ENCODE peak calls at places on chromosomes 13 and 19, in eight cellular contexts. One of them, this sample, is unnamed.

GRCh38 chr19:14507704-14508246 is 10.4 kb downstream of the DNAJB1 start:
- DNase-seq in left ventricle myocardium inferior: no peak
- DNase-seq in activated T-helper 1 cell treated with Interleukin-2 at 50 U/mL for 16 hours: no peak
- DNase-seq in nephron progenitor cell: no peak
- DNase-seq in T follicular helper cell: no peak
- DNase-seq in NCI-H460: peak
- DNase-seq in NCI-H1105: no peak
- DNase-seq in stimulated activated CD8-positive, alpha-beta memory T cell treated with anti-CD3 and anti-CD28 coated beads, Interleukin-4, amount 100 ng/mL, for 48 hours: no peak
- DNase-seq in this sample: no peak

GRCh38 chr13:31896427-31896826 is 135.1 kb upstream of the FRY start:
- DNase-seq in left ventricle myocardium inferior: peak
- DNase-seq in activated T-helper 1 cell treated with Interleukin-2 at 50 U/mL for 16 hours: no peak
- DNase-seq in nephron progenitor cell: no peak
- DNase-seq in T follicular helper cell: no peak
- DNase-seq in NCI-H460: no peak
- DNase-seq in NCI-H1105: no peak
- DNase-seq in stimulated activated CD8-positive, alpha-beta memory T cell treated with anti-CD3 and anti-CD28 coated beads, Interleukin-4, amount 100 ng/mL, for 48 hours: no peak
- DNase-seq in this sample: no peak

GRCh38 chr13:95121516-95121915 is 179.7 kb downstream of the ABCC4 start:
- DNase-seq in left ventricle myocardium inferior: no peak
- DNase-seq in activated T-helper 1 cell treated with Interleukin-2 at 50 U/mL for 16 hours: no peak
- DNase-seq in nephron progenitor cell: no peak
- DNase-seq in T follicular helper cell: no peak
- DNase-seq in NCI-H460: no peak
- DNase-seq in NCI-H1105: no peak
- DNase-seq in stimulated activated CD8-positive, alpha-beta memory T cell treated with anti-CD3 and anti-CD28 coated beads, Interleukin-4, amount 100 ng/mL, for 48 hours: no peak
- DNase-seq in this sample: no peak

GRCh38 chr19:1856698-1857603 is 6.4 kb downstream of the KLF16 start:
- DNase-seq in left ventricle myocardium inferior: peak
- DNase-seq in activated T-helper 1 cell treated with Interleukin-2 at 50 U/mL for 16 hours: no peak
- DNase-seq in nephron progenitor cell: peak
- DNase-seq in T follicular helper cell: no peak
- DNase-seq in NCI-H460: no peak
- DNase-seq in NCI-H1105: no peak
- DNase-seq in stimulated activated CD8-positive, alpha-beta memory T cell treated with anti-CD3 and anti-CD28 coated beads, Interleukin-4, amount 100 ng/mL, for 48 hours: peak
- DNase-seq in this sample: no peak

GRCh38 chr13:102091231-102091630 is 310.6 kb downstream of the FGF14 start:
- DNase-seq in left ventricle myocardium inferior: no peak
- DNase-seq in activated T-helper 1 cell treated with Interleukin-2 at 50 U/mL for 16 hours: no peak
- DNase-seq in nephron progenitor cell: no peak
- DNase-seq in T follicular helper cell: no peak
- DNase-seq in NCI-H460: no peak
- DNase-seq in NCI-H1105: peak
- DNase-seq in stimulated activated CD8-positive, alpha-beta memory T cell treated with anti-CD3 and anti-CD28 coated beads, Interleukin-4, amount 100 ng/mL, for 48 hours: no peak
- DNase-seq in this sample: no peak

GRCh38 chr19:13014101-13014920 is 19.0 kb downstream of the NFIX start:
- DNase-seq in left ventricle myocardium inferior: no peak
- DNase-seq in activated T-helper 1 cell treated with Interleukin-2 at 50 U/mL for 16 hours: no peak
- DNase-seq in nephron progenitor cell: no peak
- DNase-seq in T follicular helper cell: no peak
- DNase-seq in NCI-H460: no peak
- DNase-seq in NCI-H1105: no peak
- DNase-seq in stimulated activated CD8-positive, alpha-beta memory T cell treated with anti-CD3 and anti-CD28 coated beads, Interleukin-4, amount 100 ng/mL, for 48 hours: no peak
- DNase-seq in this sample: no peak

GRCh38 chr13:113736258-113736731 is 22.7 kb upstream of the TMEM255B start:
- DNase-seq in left ventricle myocardium inferior: no peak
- DNase-seq in activated T-helper 1 cell treated with Interleukin-2 at 50 U/mL for 16 hours: no peak
- DNase-seq in nephron progenitor cell: no peak
- DNase-seq in T follicular helper cell: no peak
- DNase-seq in NCI-H460: no peak
- DNase-seq in NCI-H1105: no peak
- DNase-seq in stimulated activated CD8-positive, alpha-beta memory T cell treated with anti-CD3 and anti-CD28 coated beads, Interleukin-4, amount 100 ng/mL, for 48 hours: no peak
- DNase-seq in this sample: no peak

GRCh38 chr19:18672606-18673337 is 10.7 kb upstream of the CRTC1 start:
- DNase-seq in left ventricle myocardium inferior: no peak
- DNase-seq in activated T-helper 1 cell treated with Interleukin-2 at 50 U/mL for 16 hours: no peak
- DNase-seq in nephron progenitor cell: no peak
- DNase-seq in T follicular helper cell: no peak
- DNase-seq in NCI-H460: no peak
- DNase-seq in NCI-H1105: no peak
- DNase-seq in stimulated activated CD8-positive, alpha-beta memory T cell treated with anti-CD3 and anti-CD28 coated beads, Interleukin-4, amount 100 ng/mL, for 48 hours: no peak
- DNase-seq in this sample: no peak

GRCh38 chr19:17718988-17719711 is at the start of gene MAP1S:
- DNase-seq in left ventricle myocardium inferior: peak
- DNase-seq in activated T-helper 1 cell treated with Interleukin-2 at 50 U/mL for 16 hours: peak
- DNase-seq in nephron progenitor cell: peak
- DNase-seq in T follicular helper cell: peak
- DNase-seq in NCI-H460: peak
- DNase-seq in NCI-H1105: peak
- DNase-seq in stimulated activated CD8-positive, alpha-beta memory T cell treated with anti-CD3 and anti-CD28 coated beads, Interleukin-4, amount 100 ng/mL, for 48 hours: peak
- DNase-seq in this sample: peak

GRCh38 chr19:4744451-4745170 is 21.0 kb upstream of the DPP9 start:
- DNase-seq in left ventricle myocardium inferior: no peak
- DNase-seq in activated T-helper 1 cell treated with Interleukin-2 at 50 U/mL for 16 hours: no peak
- DNase-seq in nephron progenitor cell: no peak
- DNase-seq in T follicular helper cell: no peak
- DNase-seq in NCI-H460: no peak
- DNase-seq in NCI-H1105: no peak
- DNase-seq in stimulated activated CD8-positive, alpha-beta memory T cell treated with anti-CD3 and anti-CD28 coated beads, Interleukin-4, amount 100 ng/mL, for 48 hours: no peak
- DNase-seq in this sample: no peak

GRCh38 chr19:57314146-57314545 is 6.1 kb upstream of the ZNF543 start:
- DNase-seq in left ventricle myocardium inferior: no peak
- DNase-seq in activated T-helper 1 cell treated with Interleukin-2 at 50 U/mL for 16 hours: no peak
- DNase-seq in nephron progenitor cell: no peak
- DNase-seq in T follicular helper cell: no peak
- DNase-seq in NCI-H460: no peak
- DNase-seq in NCI-H1105: peak
- DNase-seq in stimulated activated CD8-positive, alpha-beta memory T cell treated with anti-CD3 and anti-CD28 coated beads, Interleukin-4, amount 100 ng/mL, for 48 hours: no peak
- DNase-seq in this sample: no peak

GRCh38 chr13:27922974-27923612 is 3.3 kb downstream of the PDX1 start:
- DNase-seq in left ventricle myocardium inferior: no peak
- DNase-seq in activated T-helper 1 cell treated with Interleukin-2 at 50 U/mL for 16 hours: no peak
- DNase-seq in nephron progenitor cell: no peak
- DNase-seq in T follicular helper cell: no peak
- DNase-seq in NCI-H460: no peak
- DNase-seq in NCI-H1105: no peak
- DNase-seq in stimulated activated CD8-positive, alpha-beta memory T cell treated with anti-CD3 and anti-CD28 coated beads, Interleukin-4, amount 100 ng/mL, for 48 hours: no peak
- DNase-seq in this sample: no peak

GRCh38 chr13:97506511-97506910 is 72.5 kb downstream of the RAP2A start:
- DNase-seq in left ventricle myocardium inferior: no peak
- DNase-seq in activated T-helper 1 cell treated with Interleukin-2 at 50 U/mL for 16 hours: no peak
- DNase-seq in nephron progenitor cell: no peak
- DNase-seq in T follicular helper cell: no peak
- DNase-seq in NCI-H460: no peak
- DNase-seq in NCI-H1105: no peak
- DNase-seq in stimulated activated CD8-positive, alpha-beta memory T cell treated with anti-CD3 and anti-CD28 coated beads, Interleukin-4, amount 100 ng/mL, for 48 hours: no peak
- DNase-seq in this sample: no peak

GRCh38 chr19:8334458-8335342 is 8.4 kb downstream of the KANK3 start:
- DNase-seq in left ventricle myocardium inferior: peak
- DNase-seq in activated T-helper 1 cell treated with Interleukin-2 at 50 U/mL for 16 hours: no peak
- DNase-seq in nephron progenitor cell: peak
- DNase-seq in T follicular helper cell: no peak
- DNase-seq in NCI-H460: peak
- DNase-seq in NCI-H1105: peak
- DNase-seq in stimulated activated CD8-positive, alpha-beta memory T cell treated with anti-CD3 and anti-CD28 coated beads, Interleukin-4, amount 100 ng/mL, for 48 hours: peak
- DNase-seq in this sample: no peak

GRCh38 chr13:98442391-98443230 is 134.3 kb downstream of the STK24 start:
- DNase-seq in left ventricle myocardium inferior: no peak
- DNase-seq in activated T-helper 1 cell treated with Interleukin-2 at 50 U/mL for 16 hours: no peak
- DNase-seq in nephron progenitor cell: no peak
- DNase-seq in T follicular helper cell: no peak
- DNase-seq in NCI-H460: no peak
- DNase-seq in NCI-H1105: no peak
- DNase-seq in stimulated activated CD8-positive, alpha-beta memory T cell treated with anti-CD3 and anti-CD28 coated beads, Interleukin-4, amount 100 ng/mL, for 48 hours: no peak
- DNase-seq in this sample: no peak

GRCh38 chr19:17703823-17704463 is 15.3 kb upstream of the MAP1S start:
- DNase-seq in left ventricle myocardium inferior: no peak
- DNase-seq in activated T-helper 1 cell treated with Interleukin-2 at 50 U/mL for 16 hours: peak
- DNase-seq in nephron progenitor cell: peak
- DNase-seq in T follicular helper cell: peak
- DNase-seq in NCI-H460: no peak
- DNase-seq in NCI-H1105: no peak
- DNase-seq in stimulated activated CD8-positive, alpha-beta memory T cell treated with anti-CD3 and anti-CD28 coated beads, Interleukin-4, amount 100 ng/mL, for 48 hours: peak
- DNase-seq in this sample: peak

GRCh38 chr19:55305491-55305890 is 19.6 kb downstream of the TMEM150B start:
- DNase-seq in left ventricle myocardium inferior: no peak
- DNase-seq in activated T-helper 1 cell treated with Interleukin-2 at 50 U/mL for 16 hours: peak
- DNase-seq in nephron progenitor cell: peak
- DNase-seq in T follicular helper cell: peak
- DNase-seq in NCI-H460: no peak
- DNase-seq in NCI-H1105: peak
- DNase-seq in stimulated activated CD8-positive, alpha-beta memory T cell treated with anti-CD3 and anti-CD28 coated beads, Interleukin-4, amount 100 ng/mL, for 48 hours: peak
- DNase-seq in this sample: peak

GRCh38 chr19:3450796-3451411 is 29.4 kb downstream of the SMIM24 start:
- DNase-seq in left ventricle myocardium inferior: peak
- DNase-seq in activated T-helper 1 cell treated with Interleukin-2 at 50 U/mL for 16 hours: no peak
- DNase-seq in nephron progenitor cell: no peak
- DNase-seq in T follicular helper cell: no peak
- DNase-seq in NCI-H460: peak
- DNase-seq in NCI-H1105: no peak
- DNase-seq in stimulated activated CD8-positive, alpha-beta memory T cell treated with anti-CD3 and anti-CD28 coated beads, Interleukin-4, amount 100 ng/mL, for 48 hours: no peak
- DNase-seq in this sample: no peak

GRCh38 chr13:26881154-26881553 is 120.6 kb upstream of the GPR12 start:
- DNase-seq in left ventricle myocardium inferior: no peak
- DNase-seq in activated T-helper 1 cell treated with Interleukin-2 at 50 U/mL for 16 hours: no peak
- DNase-seq in nephron progenitor cell: no peak
- DNase-seq in T follicular helper cell: no peak
- DNase-seq in NCI-H460: no peak
- DNase-seq in NCI-H1105: no peak
- DNase-seq in stimulated activated CD8-positive, alpha-beta memory T cell treated with anti-CD3 and anti-CD28 coated beads, Interleukin-4, amount 100 ng/mL, for 48 hours: no peak
- DNase-seq in this sample: no peak

GRCh38 chr19:511101-511841 is 4.0 kb downstream of the TPGS1 start:
- DNase-seq in left ventricle myocardium inferior: no peak
- DNase-seq in activated T-helper 1 cell treated with Interleukin-2 at 50 U/mL for 16 hours: peak
- DNase-seq in nephron progenitor cell: no peak
- DNase-seq in T follicular helper cell: peak
- DNase-seq in NCI-H460: no peak
- DNase-seq in NCI-H1105: peak
- DNase-seq in stimulated activated CD8-positive, alpha-beta memory T cell treated with anti-CD3 and anti-CD28 coated beads, Interleukin-4, amount 100 ng/mL, for 48 hours: peak
- DNase-seq in this sample: peak

GRCh38 chr13:20258208-20258962 is 26.3 kb upstream of the GJB6 start:
- DNase-seq in left ventricle myocardium inferior: no peak
- DNase-seq in activated T-helper 1 cell treated with Interleukin-2 at 50 U/mL for 16 hours: no peak
- DNase-seq in nephron progenitor cell: no peak
- DNase-seq in T follicular helper cell: no peak
- DNase-seq in NCI-H460: no peak
- DNase-seq in NCI-H1105: no peak
- DNase-seq in stimulated activated CD8-positive, alpha-beta memory T cell treated with anti-CD3 and anti-CD28 coated beads, Interleukin-4, amount 100 ng/mL, for 48 hours: no peak
- DNase-seq in this sample: no peak

GRCh38 chr19:30873691-30874090 is 475.5 kb downstream of the TSHZ3 start:
- DNase-seq in left ventricle myocardium inferior: no peak
- DNase-seq in activated T-helper 1 cell treated with Interleukin-2 at 50 U/mL for 16 hours: no peak
- DNase-seq in nephron progenitor cell: no peak
- DNase-seq in T follicular helper cell: no peak
- DNase-seq in NCI-H460: no peak
- DNase-seq in NCI-H1105: no peak
- DNase-seq in stimulated activated CD8-positive, alpha-beta memory T cell treated with anti-CD3 and anti-CD28 coated beads, Interleukin-4, amount 100 ng/mL, for 48 hours: no peak
- DNase-seq in this sample: no peak

GRCh38 chr13:24381539-24382265 is 72.3 kb downstream of the C1QTNF9 start:
- DNase-seq in left ventricle myocardium inferior: no peak
- DNase-seq in activated T-helper 1 cell treated with Interleukin-2 at 50 U/mL for 16 hours: no peak
- DNase-seq in nephron progenitor cell: no peak
- DNase-seq in T follicular helper cell: no peak
- DNase-seq in NCI-H460: no peak
- DNase-seq in NCI-H1105: no peak
- DNase-seq in stimulated activated CD8-positive, alpha-beta memory T cell treated with anti-CD3 and anti-CD28 coated beads, Interleukin-4, amount 100 ng/mL, for 48 hours: no peak
- DNase-seq in this sample: no peak

GRCh38 chr13:37540228-37540627 is 58.3 kb downstream of the POSTN start:
- DNase-seq in left ventricle myocardium inferior: no peak
- DNase-seq in activated T-helper 1 cell treated with Interleukin-2 at 50 U/mL for 16 hours: no peak
- DNase-seq in nephron progenitor cell: no peak
- DNase-seq in T follicular helper cell: no peak
- DNase-seq in NCI-H460: no peak
- DNase-seq in NCI-H1105: no peak
- DNase-seq in stimulated activated CD8-positive, alpha-beta memory T cell treated with anti-CD3 and anti-CD28 coated beads, Interleukin-4, amount 100 ng/mL, for 48 hours: no peak
- DNase-seq in this sample: no peak

GRCh38 chr13:99626461-99627082 is 125.3 kb downstream of the TM9SF2 start:
- DNase-seq in left ventricle myocardium inferior: no peak
- DNase-seq in activated T-helper 1 cell treated with Interleukin-2 at 50 U/mL for 16 hours: no peak
- DNase-seq in nephron progenitor cell: no peak
- DNase-seq in T follicular helper cell: no peak
- DNase-seq in NCI-H460: no peak
- DNase-seq in NCI-H1105: no peak
- DNase-seq in stimulated activated CD8-positive, alpha-beta memory T cell treated with anti-CD3 and anti-CD28 coated beads, Interleukin-4, amount 100 ng/mL, for 48 hours: no peak
- DNase-seq in this sample: no peak

GRCh38 chr19:31279436-31279765 is 69.8 kb downstream of the TSHZ3 start:
- DNase-seq in left ventricle myocardium inferior: no peak
- DNase-seq in activated T-helper 1 cell treated with Interleukin-2 at 50 U/mL for 16 hours: no peak
- DNase-seq in nephron progenitor cell: no peak
- DNase-seq in T follicular helper cell: no peak
- DNase-seq in NCI-H460: no peak
- DNase-seq in NCI-H1105: no peak
- DNase-seq in stimulated activated CD8-positive, alpha-beta memory T cell treated with anti-CD3 and anti-CD28 coated beads, Interleukin-4, amount 100 ng/mL, for 48 hours: no peak
- DNase-seq in this sample: no peak

GRCh38 chr19:14127929-14128509 is 8.4 kb downstream of the ASF1B start:
- DNase-seq in left ventricle myocardium inferior: no peak
- DNase-seq in activated T-helper 1 cell treated with Interleukin-2 at 50 U/mL for 16 hours: no peak
- DNase-seq in nephron progenitor cell: no peak
- DNase-seq in T follicular helper cell: no peak
- DNase-seq in NCI-H460: no peak
- DNase-seq in NCI-H1105: no peak
- DNase-seq in stimulated activated CD8-positive, alpha-beta memory T cell treated with anti-CD3 and anti-CD28 coated beads, Interleukin-4, amount 100 ng/mL, for 48 hours: no peak
- DNase-seq in this sample: no peak

GRCh38 chr13:28532226-28533048 is 37.5 kb upstream of the FLT1 start:
- DNase-seq in left ventricle myocardium inferior: peak
- DNase-seq in activated T-helper 1 cell treated with Interleukin-2 at 50 U/mL for 16 hours: no peak
- DNase-seq in nephron progenitor cell: peak
- DNase-seq in T follicular helper cell: no peak
- DNase-seq in NCI-H460: no peak
- DNase-seq in NCI-H1105: no peak
- DNase-seq in stimulated activated CD8-positive, alpha-beta memory T cell treated with anti-CD3 and anti-CD28 coated beads, Interleukin-4, amount 100 ng/mL, for 48 hours: no peak
- DNase-seq in this sample: no peak

GRCh38 chr13:47875206-47875605 is 125.9 kb downstream of the SUCLA2 start:
- DNase-seq in left ventricle myocardium inferior: no peak
- DNase-seq in activated T-helper 1 cell treated with Interleukin-2 at 50 U/mL for 16 hours: no peak
- DNase-seq in nephron progenitor cell: no peak
- DNase-seq in T follicular helper cell: no peak
- DNase-seq in NCI-H460: no peak
- DNase-seq in NCI-H1105: no peak
- DNase-seq in stimulated activated CD8-positive, alpha-beta memory T cell treated with anti-CD3 and anti-CD28 coated beads, Interleukin-4, amount 100 ng/mL, for 48 hours: no peak
- DNase-seq in this sample: no peak

GRCh38 chr19:43780706-43781525 is at the start of gene KCNN4:
- DNase-seq in left ventricle myocardium inferior: no peak
- DNase-seq in activated T-helper 1 cell treated with Interleukin-2 at 50 U/mL for 16 hours: peak
- DNase-seq in nephron progenitor cell: no peak
- DNase-seq in T follicular helper cell: peak
- DNase-seq in NCI-H460: no peak
- DNase-seq in NCI-H1105: no peak
- DNase-seq in stimulated activated CD8-positive, alpha-beta memory T cell treated with anti-CD3 and anti-CD28 coated beads, Interleukin-4, amount 100 ng/mL, for 48 hours: peak
- DNase-seq in this sample: peak

This sample was measured in CD4-positive, alpha-beta T cell.